ENCODE peak calls at places on chromosomes 3 and 15, in seven cellular contexts. One of them, this sample, is unnamed.

GRCh38 chr15:58299311-58299850 is 132.4 kb upstream of the LIPC start:
- DNase-seq in mesenchymal stem cell: peak
- DNase-seq in mammary epithelial cell: no peak
- DNase-seq in stimulated activated CD8-positive, alpha-beta memory T cell treated with anti-CD3 and anti-CD28 coated beads, Interleukin-2, amount 100 ng/mL, for 48 hours: no peak
- DNase-seq in EL: no peak
- DNase-seq in activated gamma-delta T cell treated with anti-CD3 and anti-CD28 coated beads, Interleukin-2, amount 50 U/mL, for 16 hours: no peak
- DNase-seq in lower lobe of right lung: no peak
- DNase-seq in this sample: no peak

GRCh38 chr3:184386047-184386806 is 6.4 kb downstream of the CHRD start:
- DNase-seq in mammary epithelial cell: no peak
- DNase-seq in lower lobe of right lung: no peak
- DNase-seq in EL: no peak
- DNase-seq in stimulated activated CD8-positive, alpha-beta memory T cell treated with anti-CD3 and anti-CD28 coated beads, Interleukin-2, amount 100 ng/mL, for 48 hours: no peak
- DNase-seq in mesenchymal stem cell: no peak
- DNase-seq in activated gamma-delta T cell treated with anti-CD3 and anti-CD28 coated beads, Interleukin-2, amount 50 U/mL, for 16 hours: no peak
- DNase-seq in this sample: no peak

GRCh38 chr15:55907797-55908196 is 85.6 kb downstream of the NEDD4 start:
- DNase-seq in EL: peak
- DNase-seq in stimulated activated CD8-positive, alpha-beta memory T cell treated with anti-CD3 and anti-CD28 coated beads, Interleukin-2, amount 100 ng/mL, for 48 hours: no peak
- DNase-seq in mesenchymal stem cell: peak
- DNase-seq in mammary epithelial cell: peak
- DNase-seq in activated gamma-delta T cell treated with anti-CD3 and anti-CD28 coated beads, Interleukin-2, amount 50 U/mL, for 16 hours: no peak
- DNase-seq in lower lobe of right lung: no peak
- DNase-seq in this sample: peak

GRCh38 chr3:72006631-72007556 is 221.9 kb upstream of the PROK2 start:
- DNase-seq in mesenchymal stem cell: no peak
- DNase-seq in activated gamma-delta T cell treated with anti-CD3 and anti-CD28 coated beads, Interleukin-2, amount 50 U/mL, for 16 hours: no peak
- DNase-seq in lower lobe of right lung: no peak
- DNase-seq in EL: no peak
- DNase-seq in stimulated activated CD8-positive, alpha-beta memory T cell treated with anti-CD3 and anti-CD28 coated beads, Interleukin-2, amount 100 ng/mL, for 48 hours: no peak
- DNase-seq in mammary epithelial cell: no peak
- DNase-seq in this sample: no peak

GRCh38 chr3:100761211-100761921 is 52.1 kb downstream of the TFG start:
- DNase-seq in lower lobe of right lung: no peak
- DNase-seq in mesenchymal stem cell: no peak
- DNase-seq in activated gamma-delta T cell treated with anti-CD3 and anti-CD28 coated beads, Interleukin-2, amount 50 U/mL, for 16 hours: no peak
- DNase-seq in stimulated activated CD8-positive, alpha-beta memory T cell treated with anti-CD3 and anti-CD28 coated beads, Interleukin-2, amount 100 ng/mL, for 48 hours: no peak
- DNase-seq in EL: no peak
- DNase-seq in mammary epithelial cell: no peak
- DNase-seq in this sample: peak

GRCh38 chr3:59386165-59386564 is 336.3 kb upstream of the CFAP20DC start:
- DNase-seq in EL: no peak
- DNase-seq in mammary epithelial cell: no peak
- DNase-seq in stimulated activated CD8-positive, alpha-beta memory T cell treated with anti-CD3 and anti-CD28 coated beads, Interleukin-2, amount 100 ng/mL, for 48 hours: no peak
- DNase-seq in activated gamma-delta T cell treated with anti-CD3 and anti-CD28 coated beads, Interleukin-2, amount 50 U/mL, for 16 hours: no peak
- DNase-seq in mesenchymal stem cell: no peak
- DNase-seq in lower lobe of right lung: no peak
- DNase-seq in this sample: peak

GRCh38 chr3:63979093-63979492 is 44.2 kb downstream of the PSMD6 start:
- DNase-seq in stimulated activated CD8-positive, alpha-beta memory T cell treated with anti-CD3 and anti-CD28 coated beads, Interleukin-2, amount 100 ng/mL, for 48 hours: no peak
- DNase-seq in mesenchymal stem cell: no peak
- DNase-seq in mammary epithelial cell: peak
- DNase-seq in lower lobe of right lung: no peak
- DNase-seq in EL: peak
- DNase-seq in activated gamma-delta T cell treated with anti-CD3 and anti-CD28 coated beads, Interleukin-2, amount 50 U/mL, for 16 hours: no peak
- DNase-seq in this sample: no peak

GRCh38 chr3:185595520-185595919 is 9.4 kb downstream of the SENP2 start:
- DNase-seq in lower lobe of right lung: no peak
- DNase-seq in mammary epithelial cell: no peak
- DNase-seq in stimulated activated CD8-positive, alpha-beta memory T cell treated with anti-CD3 and anti-CD28 coated beads, Interleukin-2, amount 100 ng/mL, for 48 hours: no peak
- DNase-seq in EL: no peak
- DNase-seq in activated gamma-delta T cell treated with anti-CD3 and anti-CD28 coated beads, Interleukin-2, amount 50 U/mL, for 16 hours: no peak
- DNase-seq in mesenchymal stem cell: no peak
- DNase-seq in this sample: no peak

GRCh38 chr15:50145451-50145872 is 26.4 kb upstream of the ATP8B4 start:
- DNase-seq in EL: peak
- DNase-seq in mesenchymal stem cell: peak
- DNase-seq in lower lobe of right lung: no peak
- DNase-seq in stimulated activated CD8-positive, alpha-beta memory T cell treated with anti-CD3 and anti-CD28 coated beads, Interleukin-2, amount 100 ng/mL, for 48 hours: no peak
- DNase-seq in activated gamma-delta T cell treated with anti-CD3 and anti-CD28 coated beads, Interleukin-2, amount 50 U/mL, for 16 hours: no peak
- DNase-seq in mammary epithelial cell: peak
- DNase-seq in this sample: peak

GRCh38 chr3:39157359-39157758 is 4.0 kb upstream of the CSRNP1 start:
- DNase-seq in activated gamma-delta T cell treated with anti-CD3 and anti-CD28 coated beads, Interleukin-2, amount 50 U/mL, for 16 hours: no peak
- DNase-seq in stimulated activated CD8-positive, alpha-beta memory T cell treated with anti-CD3 and anti-CD28 coated beads, Interleukin-2, amount 100 ng/mL, for 48 hours: no peak
- DNase-seq in mammary epithelial cell: no peak
- DNase-seq in lower lobe of right lung: no peak
- DNase-seq in mesenchymal stem cell: no peak
- DNase-seq in EL: no peak
- DNase-seq in this sample: no peak